ENCODE peak calls at places on chromosomes 2 and 18, in seven cellular contexts. V is heart right ventricle; F is breast epithelium; T is naive thymus-derived CD4-positive, alpha-beta T cell; B is HepG2; P is cardiac muscle cell; H is keratinocyte. U is an unnamed sample.

GRCh38 chr2:29113027-29113686 is 2.1 kb upstream of the CLIP4 start:
- DNase-seq in P (peak; percentile 53), F (no peak), V (no peak), H (no peak), B (peak; percentile 30), T (no peak), U (no peak)

GRCh38 chr2:22536131-22536530 is 848.8 kb upstream of the KLHL29 start:
- DNase-seq in V (no peak), B (no peak), T (no peak), P (no peak), F (no peak), H (peak; percentile 21), U (peak; percentile 54)

GRCh38 chr2:21728133-21728532 is 604.4 kb downstream of the TDRD15 start:
- DNase-seq in P (no peak), V (no peak), T (no peak), F (no peak), B (no peak), H (no peak), U (no peak)

GRCh38 chr2:74147729-74148456 is at the start of gene BOLA3:
- DNase-seq in H (no peak), B (peak; percentile 78), P (peak; percentile 86), V (peak; percentile 90), F (peak; percentile 84), T (peak; percentile 70), U (no peak)

GRCh38 chr2:224366269-224366668 is 35.6 kb downstream of the FAM124B start:
- DNase-seq in F (no peak), T (no peak), B (no peak), V (no peak), H (no peak), P (peak; percentile 28), U (no peak)

GRCh38 chr2:197908940-197909339 is 104.5 kb downstream of the PLCL1 start:
- DNase-seq in P (peak; percentile 74), T (no peak), V (no peak), H (no peak), F (no peak), B (no peak), U (no peak)

GRCh38 chr2:112161431-112162145 is 23.4 kb downstream of the FBLN7 start:
- DNase-seq in T (no peak), V (no peak), H (no peak), P (no peak), F (no peak), B (no peak), U (no peak)

GRCh38 chr18:55586841-55587240 is 1.2 kb downstream of the TCF4 start:
- DNase-seq in B (no peak), T (no peak), H (no peak), F (no peak), P (peak; percentile 59), V (no peak), U (no peak)

GRCh38 chr2:54262015-54262765 is 6.2 kb upstream of the TSPYL6 start:
- DNase-seq in B (peak; percentile 72), F (no peak), H (no peak), T (no peak), P (peak; percentile 30), V (no peak), U (no peak)

GRCh38 chr2:45162711-45163110 is 153.5 kb upstream of the SIX2 start:
- DNase-seq in B (no peak), H (no peak), V (no peak), T (no peak), P (no peak), F (no peak), U (no peak)

GRCh38 chr2:73908689-73909652 is 16.2 kb downstream of the ACTG2 start:
- DNase-seq in V (no peak), F (no peak), T (no peak), P (no peak), B (no peak), H (no peak), U (no peak)

GRCh38 chr2:119914266-119914665 is 98.6 kb upstream of the EPB41L5 start:
- DNase-seq in H (no peak), P (peak; percentile 2), T (no peak), V (no peak), F (no peak), B (no peak), U (no peak)

GRCh38 chr18:23970161-23971153 is 44.1 kb upstream of the TTC39C start:
- DNase-seq in P (no peak), B (no peak), T (peak; percentile 76), F (no peak), V (no peak), H (no peak), U (no peak)

GRCh38 chr2:15729709-15730544 is 138.3 kb downstream of the DDX1 start:
- DNase-seq in H (no peak), T (no peak), V (no peak), B (no peak), P (peak; percentile 16), F (no peak), U (no peak)

DNA sequence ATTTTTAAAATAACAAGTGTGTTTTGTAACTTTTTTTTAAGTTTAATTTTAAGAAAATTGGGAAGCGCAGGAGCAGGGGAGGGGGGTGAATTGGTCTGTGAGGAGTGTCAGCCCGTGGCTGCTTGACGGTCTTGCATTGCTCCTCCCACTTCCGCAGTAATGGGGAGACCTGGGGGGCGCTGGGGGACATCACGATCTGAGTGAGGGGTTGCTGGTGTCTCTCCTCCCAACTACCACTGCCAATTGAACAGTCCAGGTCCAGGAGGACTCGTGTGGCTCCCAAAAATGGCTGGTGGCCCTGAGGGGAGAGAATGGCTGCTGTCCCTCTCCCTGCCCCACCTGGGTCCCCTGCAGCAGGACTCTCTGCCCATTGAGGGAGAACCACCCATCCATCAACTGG is 57.4 kb upstream of the SMAD7 start:
- DNase-seq in T (no peak), P (no peak), F (no peak), B (no peak), V (no peak), H (no peak), U (no peak)
- H3K27ac ChIP-seq in T (no peak overlapping the region), P (no peak overlapping the region), F (no peak overlapping the region), B (no peak overlapping the region), V (no peak overlapping the region), H (no peak overlapping the region), U (no peak overlapping the region)

GRCh38 chr2:20618468-20618885 is 32.4 kb downstream of the HS1BP3 start:
- DNase-seq in V (no peak), B (no peak), T (no peak), P (no peak), H (no peak), F (peak; percentile 51), U (no peak)

GRCh38 chr2:20615466-20616241 is 35.2 kb downstream of the HS1BP3 start:
- DNase-seq in H (no peak), V (peak; percentile 59), T (no peak), B (peak; percentile 71), F (peak; percentile 47), P (no peak), U (no peak)

GRCh38 chr2:20617892-20618467 is 32.9 kb downstream of the HS1BP3 start:
- DNase-seq in B (peak; percentile 94), V (peak; percentile 96), F (peak; percentile 95), P (peak; percentile 100), H (no peak), T (no peak), U (peak; percentile 33)

GRCh38 chr2:20616341-20616871 is 34.5 kb downstream of the HS1BP3 start:
- DNase-seq in B (no peak), F (peak; percentile 39), H (no peak), T (no peak), P (no peak), V (no peak), U (no peak)

GRCh38 chr2:20617081-20617575 is 33.8 kb downstream of the HS1BP3 start:
- DNase-seq in T (no peak), P (peak; percentile 72), H (no peak), F (peak; percentile 61), B (no peak), V (peak; percentile 91), U (no peak)
- H3K27ac ChIP-seq in T (no peak overlapping the region), P (peak overlapping the region; percentile 96), H (no peak overlapping the region), F (peak overlapping the region; percentile 90), B (peak overlapping the region; percentile 95), V (peak overlapping the region; percentile 98), U (no peak overlapping the region)

GRCh38 chr2:239155806-239156480 is 244.9 kb downstream of the HDAC4 start:
- DNase-seq in P (no peak), F (no peak), B (no peak), T (no peak), V (no peak), H (no peak), U (no peak)
- H3K27ac ChIP-seq in P (no peak overlapping the region), F (no peak overlapping the region), B (no peak overlapping the region), T (no peak overlapping the region), V (no peak overlapping the region), H (no peak overlapping the region), U (no peak overlapping the region)

DNA sequence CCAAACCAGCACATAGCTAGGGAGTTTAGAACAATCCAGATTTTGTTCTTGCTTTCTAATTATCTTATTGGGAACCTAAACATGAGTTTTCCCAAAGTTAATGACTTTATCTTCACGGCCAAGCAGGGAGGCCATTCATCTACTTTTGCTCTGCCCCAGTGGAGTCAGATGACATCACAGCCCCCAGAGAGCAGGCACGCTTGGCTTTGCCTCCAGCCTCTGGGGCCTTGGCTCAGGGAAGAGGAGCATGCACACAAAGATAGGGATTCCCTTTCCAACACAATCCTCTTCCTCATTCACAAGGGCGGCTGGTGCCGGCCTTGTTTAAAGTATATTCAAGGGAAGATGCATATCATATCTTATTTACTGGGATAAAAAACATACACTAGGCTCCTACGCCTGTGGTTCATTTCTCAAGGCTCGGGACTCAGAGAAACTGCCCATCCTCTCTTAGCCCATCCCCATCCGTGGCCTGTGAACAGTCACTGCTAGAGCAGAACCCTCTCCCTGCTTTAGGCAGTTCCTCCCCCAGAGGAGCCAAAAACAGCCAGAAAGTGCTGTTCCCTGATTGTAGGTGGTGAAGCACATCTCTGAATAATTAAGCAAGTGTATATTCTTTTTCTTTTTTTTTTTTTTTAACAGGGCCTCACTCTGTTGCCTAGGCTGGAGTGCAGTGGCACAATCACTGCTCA is 21.2 kb downstream of the TGFA start:
- DNase-seq in B (no peak), V (no peak), P (no peak), T (no peak), F (no peak), H (no peak), U (no peak)
- H3K27ac ChIP-seq in B (no peak overlapping the region), V (no peak overlapping the region), P (no peak overlapping the region), T (no peak overlapping the region), F (no peak overlapping the region), H (no peak overlapping the region), U (peak overlapping the region; percentile 100)

GRCh38 chr2:69124327-69124726 is 111.3 kb downstream of the ANTXR1 start:
- DNase-seq in B (no peak), P (no peak), F (no peak), H (no peak), V (no peak), T (no peak), U (no peak)

GRCh38 chr2:69119104-69119503 is 106.1 kb downstream of the ANTXR1 start:
- DNase-seq in H (no peak), F (no peak), B (no peak), T (no peak), V (no peak), P (no peak), U (no peak)

GRCh38 chr2:69119541-69119940 is 106.6 kb downstream of the ANTXR1 start:
- DNase-seq in H (no peak), V (no peak), P (no peak), T (no peak), B (no peak), F (no peak), U (no peak)

GRCh38 chr2:69123182-69123581 is 110.2 kb downstream of the ANTXR1 start:
- DNase-seq in H (no peak), P (no peak), T (no peak), V (no peak), B (no peak), F (no peak), U (no peak)

GRCh38 chr2:69122271-69122670 is 109.3 kb downstream of the ANTXR1 start:
- DNase-seq in V (no peak), T (no peak), P (peak; percentile 68), H (no peak), B (no peak), F (no peak), U (no peak)
- H3K27ac ChIP-seq in V (no peak overlapping the region), T (no peak overlapping the region), P (no peak overlapping the region), H (no peak overlapping the region), B (no peak overlapping the region), F (no peak overlapping the region), U (peak overlapping the region; percentile 2)

GRCh38 chr2:210541280-210541902 is 15.0 kb upstream of the CPS1 start:
- DNase-seq in B (peak; percentile 95), F (no peak), T (no peak), V (no peak), H (no peak), P (peak; percentile 22), U (no peak)
- H3K27ac ChIP-seq in B (peak overlapping the region; percentile 80), F (no peak overlapping the region), T (no peak overlapping the region), V (no peak overlapping the region), H (no peak overlapping the region), P (no peak overlapping the region), U (no peak overlapping the region)